ENCODE peak calls at places on chromosomes 11 and 22, in seven cellular contexts. G is fibroblast of lung; A is neural crest cell; N is pancreas; H is AG09309; W is fibroblast of the aortic adventitia; L is CD4-positive, alpha-beta T cell. I is an unnamed sample.

GRCh38 chr11:118232659-118233058 is 7.8 kb upstream of the JAML start:
- DNase-seq in G (no peak), A (no peak), N (no peak), H (no peak), W (no peak), L (no peak), I (no peak)

GRCh38 chr22:26852176-26852575 is 194.8 kb downstream of the MIAT start:
- DNase-seq in G (no peak), A (peak; percentile 51), N (no peak), H (no peak), W (no peak), L (no peak), I (no peak)

GRCh38 chr22:39651783-39652058 is 81.2 kb downstream of the CACNA1I start:
- DNase-seq in G (peak; percentile 73), A (no peak), N (no peak), H (no peak), W (peak; percentile 13), L (no peak), I (no peak)

GRCh38 chr11:27081056-27081455 is 40.4 kb downstream of the BBOX1 start:
- DNase-seq in G (peak; percentile 80), A (no peak), N (no peak), H (no peak), W (peak; percentile 51), L (no peak), I (no peak)

GRCh38 chr22:26722159-26722558 is 64.8 kb downstream of the MIAT start:
- DNase-seq in G (no peak), A (no peak), N (no peak), H (no peak), W (peak; percentile 46), L (no peak), I (no peak)

GRCh38 chr22:49966041-49966715 is 5.6 kb downstream of the PIM3 start:
- DNase-seq in G (no peak), A (peak; percentile 1), N (peak; percentile 37), H (no peak), W (no peak), L (peak; percentile 2), I (no peak)

GRCh38 chr22:30187726-30188407 is 58.7 kb downstream of the LIF start:
- DNase-seq in G (peak; percentile 43), A (no peak), N (no peak), H (no peak), W (no peak), L (no peak), I (no peak)

GRCh38 chr11:95346207-95346718 is 115.3 kb upstream of the SESN3 start:
- DNase-seq in G (no peak), A (no peak), N (no peak), H (no peak), W (no peak), L (no peak), I (no peak)

GRCh38 chr11:108635106-108635505 is 29.8 kb upstream of the DDX10 start:
- DNase-seq in G (no peak), A (no peak), N (no peak), H (no peak), W (no peak), L (no peak), I (no peak)

GRCh38 chr22:46846154-46846831 is 83.8 kb downstream of the TBC1D22A start:
- DNase-seq in G (no peak), A (no peak), N (no peak), H (no peak), W (no peak), L (no peak), I (no peak)

GRCh38 chr11:45885274-45885920 is at the start of gene MAPK8IP1:
- DNase-seq in G (peak; percentile 17), A (peak; percentile 62), N (peak; percentile 54), H (no peak), W (peak; percentile 17), L (peak; percentile 38), I (peak; percentile 43)

GRCh38 chr11:119907934-119908760 is 179.1 kb upstream of the NECTIN1 start:
- DNase-seq in G (no peak), A (no peak), N (no peak), H (no peak), W (no peak), L (no peak), I (no peak)

GRCh38 chr11:121089566-121089965 is 11.5 kb upstream of the TECTA start:
- DNase-seq in G (no peak), A (no peak), N (no peak), H (no peak), W (no peak), L (no peak), I (no peak)

GRCh38 chr11:19100885-19101284 is 16.1 kb upstream of the ZDHHC13 start:
- DNase-seq in G (no peak), A (no peak), N (no peak), H (no peak), W (no peak), L (no peak), I (no peak)

GRCh38 chr22:29524440-29525191 is 28.9 kb downstream of the THOC5 start:
- DNase-seq in G (peak; percentile 11), A (peak; percentile 3), N (no peak), H (no peak), W (peak; percentile 25), L (peak; percentile 2), I (peak; percentile 13)

GRCh38 chr11:63573881-63574855 is 11.0 kb upstream of the PLAAT2 start:
- DNase-seq in G (peak; percentile 91), A (no peak), N (no peak), H (peak; percentile 25), W (peak; percentile 84), L (peak; percentile 12), I (peak; percentile 62)

GRCh38 chr22:49667236-49667635 is 160.4 kb downstream of the BRD1 start:
- DNase-seq in G (no peak), A (no peak), N (no peak), H (no peak), W (no peak), L (no peak), I (no peak)

GRCh38 chr22:24937114-24937513 is 9.4 kb downstream of the LHFPL7 start:
- DNase-seq in G (no peak), A (peak; percentile 10), N (no peak), H (no peak), W (peak; percentile 32), L (no peak), I (no peak)

GRCh38 chr11:71311928-71312510 is 59.6 kb upstream of the SHANK2 start:
- DNase-seq in G (no peak), A (no peak), N (no peak), H (no peak), W (no peak), L (no peak), I (no peak)

GRCh38 chr11:81245791-81246190 is 1487.9 kb downstream of the FAM181B start:
- DNase-seq in G (no peak), A (no peak), N (no peak), H (no peak), W (no peak), L (no peak), I (no peak)

GRCh38 chr22:45302751-45303150 is 7.0 kb upstream of the FAM118A start:
- DNase-seq in G (no peak), A (no peak), N (no peak), H (peak; percentile 7), W (no peak), L (no peak), I (no peak)
- TF ChIP-seq CTCF in G (no peak), A (no peak), N (no peak), H (no peak), W (no peak), L (no peak), I (no peak)

GRCh38 chr11:7536102-7536501 is 22.3 kb downstream of the PPFIBP2 start:
- DNase-seq in G (no peak), A (no peak), N (no peak), H (no peak), W (no peak), L (no peak), I (no peak)
- TF ChIP-seq CTCF in G (no peak), A (peak; percentile 35), N (no peak), H (peak; percentile 11), W (no peak), L (peak; percentile 27), I (no peak)

GRCh38 chr11:28284206-28284605 is 176.0 kb downstream of the METTL15 start:
- DNase-seq in G (no peak), A (no peak), N (no peak), H (no peak), W (no peak), L (no peak), I (no peak)
- TF ChIP-seq CTCF in G (no peak), A (no peak), N (no peak), H (no peak), W (no peak), L (no peak), I (no peak)

DNA sequence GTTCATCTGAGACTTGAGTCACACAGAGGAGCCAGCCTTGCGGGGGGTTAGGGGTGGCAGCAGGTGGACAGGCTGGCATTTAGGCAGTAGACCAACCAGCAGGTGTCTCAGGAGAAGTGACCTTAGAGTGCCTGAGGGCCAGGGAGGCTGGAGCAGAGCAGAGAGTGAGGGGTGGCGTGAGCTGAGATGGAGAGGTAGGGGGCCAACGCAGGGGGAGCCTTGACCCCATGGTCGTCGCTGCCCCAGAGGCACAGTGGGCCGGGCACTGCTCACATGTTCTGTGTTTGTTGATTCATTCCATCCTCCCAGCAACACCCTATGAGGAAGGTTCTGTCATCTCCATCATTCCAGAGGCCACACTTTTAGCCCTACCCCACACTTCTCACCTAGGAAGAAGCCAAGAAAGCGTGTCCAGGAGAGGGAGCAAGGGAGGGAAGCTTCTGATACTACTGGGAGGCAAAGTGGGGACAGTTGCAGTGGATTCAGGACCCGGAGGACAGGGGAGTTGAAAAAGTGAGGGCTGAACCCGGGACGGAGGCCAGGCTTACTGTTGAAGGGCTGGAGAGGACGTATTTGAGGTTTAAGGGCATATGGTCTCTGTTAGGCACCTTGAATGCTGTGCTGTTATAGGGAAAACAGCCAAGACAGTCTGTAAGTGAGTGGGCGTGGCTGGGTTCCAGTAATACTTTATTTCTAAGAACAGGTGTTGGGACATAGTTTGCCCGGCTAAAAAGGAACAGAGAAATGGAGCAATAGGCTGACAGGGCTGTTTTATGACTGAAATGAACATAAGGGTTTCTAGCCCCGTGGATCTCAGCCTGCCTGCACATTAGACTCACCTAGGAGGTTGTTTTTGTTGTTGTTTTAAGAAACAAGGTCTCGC is 7.3 kb downstream of the SART1 start:
- DNase-seq in G (no peak), A (no peak), N (no peak), H (no peak), W (no peak), L (no peak), I (no peak)
- TF ChIP-seq CTCF in G (no peak), A (no peak), N (no peak), H (no peak), W (no peak), L (no peak), I (no peak)

DNA sequence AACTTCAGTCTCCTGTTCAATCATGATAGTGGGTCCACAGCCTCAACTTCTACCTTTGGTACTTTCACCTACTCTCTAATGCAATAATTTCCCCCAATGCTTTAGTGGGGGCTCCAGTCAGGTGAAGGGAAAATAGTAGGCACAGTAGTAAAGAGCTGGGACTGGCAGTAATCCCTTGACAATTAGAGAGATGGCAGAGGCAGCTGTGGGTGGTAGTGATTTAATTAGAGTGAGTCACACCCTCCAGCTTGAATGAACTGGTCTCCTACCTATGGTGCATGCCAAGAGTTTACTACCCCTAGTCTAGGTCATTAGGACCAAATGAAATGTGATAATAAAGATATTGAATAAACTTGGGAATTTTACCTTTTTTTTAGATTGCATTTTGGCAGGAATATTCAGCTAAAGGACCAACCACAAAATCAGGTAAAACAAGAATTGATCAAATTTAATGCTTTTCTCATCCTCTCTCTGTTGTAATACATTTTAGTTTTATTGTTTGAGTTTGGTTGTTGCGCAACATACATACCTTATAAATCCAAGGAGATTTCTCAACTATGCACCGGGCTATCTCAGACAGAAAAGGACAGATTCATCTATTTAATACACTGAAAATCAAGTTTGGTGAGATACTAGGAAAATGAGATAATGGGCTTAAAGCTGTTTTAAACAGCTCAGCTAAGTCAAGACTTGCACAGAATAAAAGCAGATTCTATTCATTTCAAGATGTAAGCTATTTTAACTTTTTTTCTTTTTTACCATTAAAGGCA is 9.0 kb downstream of the PRRG4 start:
- DNase-seq in G (no peak), A (no peak), N (no peak), H (no peak), W (peak; percentile 26), L (no peak), I (no peak)
- TF ChIP-seq CTCF in G (no peak), A (no peak), N (no peak), H (no peak), W (no peak), L (no peak), I (no peak)

I was measured in ovary.